ENCODE peak calls at places on chromosome 7, in four cellular contexts. E, F, W and S are unnamed samples.

GRCh38 chr7:144384071-144384470 is 19.4 kb downstream of the NOBOX start:
- DNase-seq in W (no peak), F (no peak), E (no peak), S (no peak)

GRCh38 chr7:152663101-152663740 is 12.7 kb downstream of the XRCC2 start:
- DNase-seq in W (no peak), F (no peak), E (no peak), S (no peak)

GRCh38 chr7:36002900-36003299 is 150.2 kb upstream of the EEPD1 start:
- DNase-seq in W (no peak), F (no peak), E (no peak), S (no peak)

GRCh38 chr7:32385316-32385956 is 104.7 kb downstream of the LSM5 start:
- DNase-seq in F (no peak), E (no peak), W (no peak), S (no peak)

GRCh38 chr7:104136561-104136960 is 71.3 kb downstream of the ORC5 start:
- DNase-seq in W (no peak), E (no peak), F (no peak), S (no peak)

GRCh38 chr7:77409005-77409738 is 7.0 kb downstream of the GSAP start:
- DNase-seq in W (no peak), F (no peak), E (no peak), S (no peak)

GRCh38 chr7:95609277-95609971 is 13.1 kb upstream of the PDK4 start:
- DNase-seq in W (peak; percentile 69), E (peak; percentile 55), F (no peak), S (peak; percentile 64)

GRCh38 chr7:33886100-33886623 is 19.2 kb upstream of the BMPER start:
- DNase-seq in E (no peak), F (no peak), W (no peak), S (no peak)

GRCh38 chr7:101816499-101817030 is 861 bp upstream of the CUX1 start:
- DNase-seq in E (peak; percentile 58), W (peak; percentile 30), F (peak; percentile 69), S (peak; percentile 44)

GRCh38 chr7:100435401-100436304 is 644 bp downstream of the PPP1R35 start:
- DNase-seq in F (peak; percentile 67), W (peak; percentile 36), E (peak; percentile 45), S (no peak)

GRCh38 chr7:27901028-27901760 is 161.2 kb downstream of the TAX1BP1 start:
- DNase-seq in F (no peak), E (no peak), W (no peak), S (no peak)

GRCh38 chr7:1227071-1227804 is 5.4 kb upstream of the UNCX start:
- DNase-seq in W (no peak), F (no peak), E (no peak), S (no peak)

GRCh38 chr7:151074817-151075661 is 5.6 kb downstream of the FASTK start:
- DNase-seq in W (no peak), F (no peak), E (no peak), S (no peak)

GRCh38 chr7:158707610-158708009 is 3.0 kb upstream of the NCAPG2 start:
- DNase-seq in W (no peak), E (no peak), F (no peak), S (no peak)

GRCh38 chr7:140165422-140165821 is 11.4 kb downstream of the KDM7A start:
- DNase-seq in E (no peak), W (no peak), F (no peak), S (no peak)

GRCh38 chr7:93366816-93367215 is 134.7 kb downstream of the VPS50 start:
- DNase-seq in E (no peak), F (no peak), W (no peak), S (no peak)

GRCh38 chr7:90311185-90311584 is 9.9 kb downstream of the FAM237B start:
- DNase-seq in F (no peak), W (no peak), E (no peak), S (no peak)

GRCh38 chr7:90236890-90237289 is 8.1 kb upstream of the CFAP69 start:
- DNase-seq in E (no peak), W (no peak), F (no peak), S (no peak)

GRCh38 chr7:7498881-7499280 is 36.8 kb downstream of the COL28A1 start:
- DNase-seq in W (no peak), E (no peak), F (no peak), S (no peak)

GRCh38 chr7:18421297-18422004 is 74.1 kb upstream of the HDAC9 start:
- DNase-seq in E (no peak), W (no peak), F (no peak), S (no peak)

GRCh38 chr7:130010689-130011412 is 40.3 kb downstream of the ZC3HC1 start:
- DNase-seq in W (peak; percentile 77), F (peak; percentile 60), E (peak; percentile 87), S (peak; percentile 98)

GRCh38 chr7:134684165-134684564 is 37.5 kb downstream of the BPGM start:
- DNase-seq in W (no peak), F (no peak), E (no peak), S (no peak)

GRCh38 chr7:83550100-83550499 is 98.8 kb downstream of the SEMA3E start:
- DNase-seq in W (no peak), F (no peak), E (no peak), S (no peak)

GRCh38 chr7:55778631-55779030 is 83.9 kb downstream of the SEPTIN14 start:
- DNase-seq in W (no peak), F (no peak), E (no peak), S (no peak)

GRCh38 chr7:135768990-135769389 is 20.4 kb upstream of the FAM180A start:
- DNase-seq in F (no peak), W (no peak), E (peak; percentile 28), S (no peak)

GRCh38 chr7:134619627-134620331 is 26.9 kb upstream of the BPGM start:
- DNase-seq in E (no peak), F (no peak), W (no peak), S (no peak)

GRCh38 chr7:76364198-76364584 is 5.4 kb upstream of the YWHAG start:
- DNase-seq in W (no peak), F (no peak), E (peak; percentile 54), S (no peak)

GRCh38 chr7:1884583-1885350 is 214.7 kb downstream of the ELFN1 start:
- DNase-seq in W (no peak), E (no peak), F (no peak), S (no peak)

GRCh38 chr7:91396-92158 is 100.8 kb upstream of the FAM20C start:
- DNase-seq in E (no peak), W (no peak), F (no peak), S (no peak)

GRCh38 chr7:127486654-127487053 is 94.1 kb upstream of the ZNF800 start:
- DNase-seq in W (no peak), E (no peak), F (no peak), S (no peak)

DNA sequence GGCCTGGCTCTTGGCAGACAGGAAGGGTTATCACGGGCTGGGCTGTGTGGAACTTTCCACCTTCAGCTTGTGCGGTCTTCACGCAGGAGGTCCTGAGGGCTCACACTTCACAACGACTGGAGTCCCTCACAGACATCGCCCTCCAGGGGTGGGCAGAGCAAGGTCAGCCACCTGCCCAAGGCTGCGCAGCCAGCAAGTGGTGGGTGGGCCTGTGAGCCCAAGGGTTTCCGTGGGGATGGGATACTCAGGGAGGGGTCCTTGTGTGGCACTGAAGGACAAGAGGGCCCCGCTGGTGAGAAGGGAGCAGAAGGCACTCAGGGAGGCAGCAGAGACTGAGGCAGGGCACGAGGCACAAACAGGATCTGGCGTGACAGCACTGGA is 22.0 kb downstream of the PDIA4 start:
- DNase-seq in W (no peak), F (no peak), E (no peak), S (no peak)
- H3K36me3 ChIP-seq in W (peaks cover 15% of the 10 kb centered on the region), F (peaks cover 96% of the 10 kb centered on the region), E (no peaks in the 10 kb centered on the region), S (peaks cover 75% of the 10 kb centered on the region)

GRCh38 chr7:44798649-44799275 is 2.3 kb downstream of the PPIA start:
- DNase-seq in W (no peak), F (no peak), E (no peak), S (no peak)
- H3K4me3 ChIP-seq in W (no peak overlapping the region), F (peak overlapping the region; percentile 90), E (no peak overlapping the region), S (no peak overlapping the region)

DNA sequence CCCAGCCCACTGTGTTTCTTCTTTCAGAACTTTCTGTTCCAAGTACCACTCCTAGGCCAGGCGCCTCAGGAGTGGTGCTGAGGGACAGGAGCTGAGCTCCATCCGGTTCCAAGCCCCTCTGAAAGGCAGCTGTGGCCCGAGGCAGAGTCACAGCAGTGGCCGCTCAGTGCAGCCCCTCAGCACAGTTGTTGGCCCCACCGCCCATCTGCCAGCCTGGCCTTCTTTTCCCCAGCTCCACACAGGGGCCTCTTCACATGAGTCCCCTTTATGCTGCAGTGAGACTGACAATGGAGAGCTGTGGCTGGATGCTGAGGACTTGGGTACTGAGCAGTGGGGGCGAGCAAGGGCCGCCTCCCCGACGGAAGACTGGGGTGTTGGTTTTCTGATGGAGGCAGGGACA is 9.5 kb downstream of the BUD31 start:
- DNase-seq in W (no peak), E (no peak), F (no peak), S (no peak)
- TF ChIP-seq POLR2A in W (no peak), E (no peak), F (no peak), S (no peak)

GRCh38 chr7:139084709-139085108 is 24.8 kb downstream of the ZC3HAV1 start:
- DNase-seq in W (no peak), F (no peak), E (no peak), S (no peak)
- H3K36me3 ChIP-seq in W (peaks cover 1% of the 10 kb centered on the region), F (peaks cover 63% of the 10 kb centered on the region), E (no peaks in the 10 kb centered on the region), S (peaks cover 93% of the 10 kb centered on the region)